ENCODE peak calls at places on chromosomes 7 and 10, in four cellular contexts. D is psoas muscle, J is transverse colon, Y is Panc1. I is an unnamed sample.

GRCh38 chr7:19776981-19777380 is 3.6 kb upstream of the TMEM196 start:
- DNase-seq in J (no peak), Y (no peak), D (no peak), I (no peak)

GRCh38 chr7:116772423-116772852 is 89.9 kb upstream of the CAPZA2 start:
- DNase-seq in D (no peak), Y (peak), J (no peak), I (no peak)

GRCh38 chr10:73892314-73893080 is 18.1 kb upstream of the CAMK2G start:
- DNase-seq in J (no peak), D (no peak), Y (no peak), I (no peak)

GRCh38 chr7:30927559-30927958 is 15.9 kb downstream of the AQP1 start:
- DNase-seq in Y (no peak), D (no peak), J (no peak), I (no peak)

GRCh38 chr10:76352300-76352699 is 920.9 kb downstream of the LRMDA start:
- DNase-seq in D (no peak), J (no peak), Y (no peak), I (no peak)

GRCh38 chr7:38369816-38370493 is 96.5 kb upstream of the TARP start:
- DNase-seq in Y (peak), D (peak), J (peak), I (peak)

GRCh38 chr10:132700168-132701098 is 85.5 kb downstream of the NKX6-2 start:
- DNase-seq in J (peak), D (peak), Y (no peak), I (peak)

GRCh38 chr10:30829921-30830671 is 200.5 kb upstream of the LYZL2 start:
- DNase-seq in D (no peak), Y (no peak), J (no peak), I (no peak)

GRCh38 chr7:140541513-140542192 is 62.3 kb upstream of the MKRN1 start:
- DNase-seq in J (peak), Y (peak), D (peak), I (no peak)

GRCh38 chr7:33108591-33108930 is 643 bp downstream of the RP9 start:
- DNase-seq in Y (no peak), J (peak), D (no peak), I (no peak)

GRCh38 chr7:139071683-139072082 is 35.8 kb upstream of the ZC3HAV1L start:
- DNase-seq in D (no peak), Y (no peak), J (peak), I (no peak)

GRCh38 chr7:30900053-30900452 is 11.6 kb upstream of the AQP1 start:
- DNase-seq in D (no peak), Y (no peak), J (no peak), I (no peak)

GRCh38 chr10:85527610-85528317 is 838.8 kb downstream of the GRID1 start:
- DNase-seq in D (no peak), Y (no peak), J (no peak), I (no peak)

GRCh38 chr7:148587076-148587475 is 3.5 kb upstream of the C7orf33 start:
- DNase-seq in Y (no peak), J (no peak), D (no peak), I (no peak)

GRCh38 chr7:105277341-105277740 is 111.4 kb downstream of the SRPK2 start:
- DNase-seq in Y (no peak), J (no peak), D (no peak), I (no peak)

GRCh38 chr10:58189269-58189668 is 78.4 kb downstream of the IPMK start:
- DNase-seq in Y (no peak), J (no peak), D (no peak), I (no peak)

GRCh38 chr7:1663857-1664651 is 6.0 kb upstream of the ELFN1 start:
- DNase-seq in J (peak), D (peak), Y (no peak), I (peak)

GRCh38 chr7:69114374-69114773 is 483.9 kb upstream of the AUTS2 start:
- DNase-seq in D (no peak), J (no peak), Y (no peak), I (no peak)

GRCh38 chr10:128324058-128324457 is 197.8 kb upstream of the MKI67 start:
- DNase-seq in D (peak), J (peak), Y (no peak), I (peak)

GRCh38 chr7:96953676-96954513 is 51.5 kb upstream of the DLX6 start:
- DNase-seq in Y (no peak), D (no peak), J (no peak), I (no peak)

GRCh38 chr7:79090543-79090942 is 362.9 kb downstream of the MAGI2 start:
- DNase-seq in Y (no peak), J (no peak), D (no peak), I (no peak)

GRCh38 chr7:85685901-85686300 is 499.0 kb upstream of the SEMA3D start:
- DNase-seq in J (no peak), Y (no peak), D (no peak), I (no peak)

GRCh38 chr7:143811-144453 is 48.4 kb upstream of the FAM20C start:
- DNase-seq in D (peak), J (no peak), Y (no peak), I (peak)

GRCh38 chr10:60536529-60537114 is 146.9 kb upstream of the ANK3 start:
- DNase-seq in J (no peak), D (no peak), Y (peak), I (no peak)

GRCh38 chr7:34675749-34676374 is 17.8 kb downstream of the NPSR1 start:
- DNase-seq in Y (peak), D (no peak), J (no peak), I (no peak)

GRCh38 chr10:32409741-32410140 is 36.2 kb upstream of the CCDC7 start:
- DNase-seq in Y (no peak), D (no peak), J (no peak), I (no peak)

GRCh38 chr7:113366122-113366521 is 247.8 kb upstream of the SMIM30 start:
- DNase-seq in D (no peak), Y (no peak), J (no peak), I (no peak)

GRCh38 chr7:135716677-135717238 is 11.2 kb downstream of the SLC13A4 start:
- DNase-seq in J (no peak), Y (no peak), D (no peak), I (no peak)

GRCh38 chr7:130701650-130702049 is 15.3 kb upstream of the TSGA13 start:
- DNase-seq in D (no peak), Y (no peak), J (no peak), I (no peak)

GRCh38 chr7:116741625-116742316 is 69.8 kb downstream of the MET start:
- DNase-seq in Y (no peak), J (no peak), D (no peak), I (no peak)

GRCh38 chr10:126278846-126279245 is 109.4 kb downstream of the ADAM12 start:
- DNase-seq in D (no peak), J (no peak), Y (no peak), I (no peak)

GRCh38 chr7:95511716-95512260 is 26.0 kb downstream of the ASB4 start:
- DNase-seq in D (peak), J (peak), Y (no peak), I (peak)

GRCh38 chr10:26697922-26698608 is 564 bp downstream of the PDSS1 start:
- DNase-seq in J (no peak), Y (no peak), D (no peak), I (no peak)

GRCh38 chr7:1120791-1121190 is 32.9 kb downstream of the GPER1 start:
- DNase-seq in D (peak), Y (no peak), J (no peak), I (no peak)

GRCh38 chr7:31488562-31489203 is 25.2 kb upstream of the ITPRID1 start:
- DNase-seq in D (no peak), J (peak), Y (peak), I (peak)

DNA sequence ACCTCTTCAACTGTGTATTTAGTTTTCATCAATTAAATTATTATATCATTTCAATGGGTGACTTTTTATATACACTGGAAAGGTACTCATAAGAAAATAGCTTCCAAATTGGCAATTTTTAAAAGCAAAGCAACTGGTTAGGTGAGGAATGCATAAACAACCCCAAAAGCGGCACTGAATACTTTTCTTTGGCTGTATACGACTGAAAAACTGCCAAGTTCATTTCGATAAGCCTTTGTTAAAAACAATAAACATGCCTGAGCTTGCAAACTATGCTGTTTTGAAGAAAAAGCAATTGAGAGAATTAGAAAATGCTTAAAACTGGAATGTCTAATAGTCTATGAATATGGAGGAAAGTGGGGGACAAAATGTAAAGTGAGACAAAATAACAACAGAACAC is 2.9 kb downstream of the SLC16A12 start:
- DNase-seq in D (no peak), J (no peak), Y (no peak), I (no peak)
- TF ChIP-seq CTCF in D (no peak), J (no peak), Y (no peak), I (no peak)

GRCh38 chr7:101436857-101437576 is 74.3 kb downstream of the COL26A1 start:
- DNase-seq in D (no peak), J (peak), Y (no peak), I (no peak)
- H3K27ac ChIP-seq in D (no peak), J (no peak), Y (no peak), I (no peak)

DNA sequence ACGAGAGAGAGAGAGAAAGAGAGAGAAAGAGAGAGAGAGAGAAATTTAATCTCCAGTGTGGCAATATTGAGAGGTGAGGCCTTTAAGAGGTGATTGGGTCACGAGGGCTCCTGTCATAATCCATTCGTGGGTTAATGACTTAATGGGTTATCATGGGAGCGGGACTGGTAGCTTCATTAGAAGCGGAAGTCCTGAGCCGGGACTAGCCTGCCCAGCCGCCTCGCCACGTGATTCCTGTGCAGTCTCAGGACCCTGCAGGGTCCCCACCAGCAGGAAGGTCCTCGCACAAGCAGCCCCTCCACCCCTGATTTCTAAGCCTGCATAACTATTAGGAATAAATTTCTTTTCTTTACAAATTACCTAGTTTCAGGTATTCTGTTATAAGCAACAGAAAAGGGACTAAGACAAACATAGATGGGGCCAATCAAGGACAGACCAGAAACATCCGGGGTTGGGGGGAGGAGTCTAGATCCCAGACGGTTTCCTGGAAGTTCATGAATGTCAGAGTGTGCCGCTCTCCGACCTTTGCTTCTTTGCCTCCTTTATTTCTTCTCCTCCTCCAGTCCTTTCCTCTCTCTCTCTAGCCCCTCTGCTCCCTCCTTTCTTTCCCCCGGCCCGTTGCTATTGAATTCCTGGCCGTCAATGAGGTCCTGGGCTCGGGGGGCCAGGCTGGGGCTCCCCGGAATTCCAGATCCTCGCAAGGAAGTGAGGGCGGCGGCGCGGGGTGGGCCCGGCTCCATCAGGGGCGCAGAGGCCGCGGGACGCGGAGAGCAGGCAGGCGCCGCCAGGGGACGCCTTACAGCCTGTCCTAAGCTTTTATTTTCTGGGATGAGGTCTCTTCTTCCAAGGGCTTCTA is 146.8 kb downstream of the CYP26A1 start:
- DNase-seq in D (no peak), J (no peak), Y (no peak), I (no peak)
- TF ChIP-seq CTCF in D (no peak), J (no peak), Y (no peak), I (no peak)

GRCh38 chr10:72308320-72308987 is 34.7 kb downstream of the DDIT4 start:
- DNase-seq in D (peak), J (peak), Y (no peak), I (no peak)

GRCh38 chr10:72309290-72310240 is 35.8 kb downstream of the DDIT4 start:
- DNase-seq in J (peak), D (peak), Y (no peak), I (no peak)

GRCh38 chr10:72311667-72312066 is 37.9 kb downstream of the DDIT4 start:
- DNase-seq in Y (no peak), J (no peak), D (peak), I (no peak)

GRCh38 chr10:72310241-72310633 is 36.5 kb downstream of the DDIT4 start:
- DNase-seq in Y (no peak), D (peak), J (no peak), I (no peak)

GRCh38 chr10:72310636-72311035 is 36.9 kb downstream of the DDIT4 start:
- DNase-seq in D (peak), J (no peak), Y (no peak), I (no peak)
- H3K27ac ChIP-seq in D (peak), J (peak), Y (peak), I (peak)